ENCODE peak calls at places on chromosomes 16 and 17, in ten cellular contexts. X is CD4-positive, CD25-positive, alpha-beta regulatory T cell; J is caudate nucleus; V is stimulated activated CD4-positive, alpha-beta T cell treated with anti-CD3 and anti-CD28 coated beads, Interleukin-15, amount 100 ng/mL, for 1 hour; O is activated gamma-delta T cell; I is cardiac septum; B is HEK293T; W is stimulated activated CD8-positive, alpha-beta memory T cell treated with anti-CD3 and anti-CD28 coated beads, Interleukin-7, amount 100 ng/mL, for 48 hours; Z is Calu3; N is suprapubic skin. T is an unnamed sample.

GRCh38 chr16:88903267-88903666 is 36.8 kb upstream of the PABPN1L start:
- DNase-seq in V (no peak), Z (no peak), J (no peak), O (no peak), N (no peak), W (no peak), B (no peak), X (no peak), I (no peak), T (no peak)

GRCh38 chr16:56780646-56781045 is 50.7 kb downstream of the NUP93 start:
- DNase-seq in B (no peak), X (no peak), Z (no peak), I (no peak), N (no peak), W (no peak), J (no peak), V (no peak), O (no peak), T (no peak)

GRCh38 chr16:24539850-24540484 is 601 bp downstream of the RBBP6 start:
- DNase-seq in O (peak), V (peak), B (peak), W (peak), I (peak), J (peak), X (peak), N (peak), Z (peak), T (no peak)

GRCh38 chr16:62135903-62136302 is 99.7 kb upstream of the CDH8 start:
- DNase-seq in Z (no peak), B (no peak), I (no peak), J (no peak), O (no peak), W (no peak), X (no peak), N (no peak), V (no peak), T (no peak)

GRCh38 chr17:21089145-21089544 is 37.6 kb upstream of the DHRS7B start:
- DNase-seq in J (no peak), B (no peak), O (no peak), I (no peak), Z (no peak), V (no peak), N (no peak), X (no peak), W (no peak), T (no peak)

GRCh38 chr17:79473111-79473835 is 137.6 kb downstream of the RBFOX3 start:
- DNase-seq in J (no peak), O (no peak), W (no peak), I (no peak), N (no peak), B (no peak), Z (no peak), X (no peak), V (no peak), T (no peak)

GRCh38 chr16:54402873-54403272 is 116.3 kb upstream of the IRX3 start:
- DNase-seq in N (no peak), W (no peak), O (no peak), V (no peak), B (no peak), I (no peak), X (no peak), Z (no peak), J (no peak), T (no peak)

GRCh38 chr16:85570735-85571562 is 42.2 kb upstream of the GSE1 start:
- DNase-seq in W (no peak), Z (no peak), X (no peak), B (no peak), J (no peak), N (no peak), V (no peak), I (no peak), O (peak), T (no peak)

GRCh38 chr17:51764387-51764971 is 394.0 kb downstream of the CA10 start:
- DNase-seq in J (no peak), B (peak), O (no peak), I (no peak), W (peak), N (no peak), Z (peak), V (peak), X (no peak), T (no peak)